ENCODE peak calls at places on chromosomes 1 and 21, in six cellular contexts. T is T follicular helper cell, Y is NCI-H1105 treated with DMSO at 0.1 percent for 48 hours, W is ELR, B is cardiac muscle cell, H is progenitor cell of endocrine pancreas. M is an unnamed sample.

GRCh38 chr1:215114154-215114933 is 31.8 kb downstream of the KCNK2 start:
- DNase-seq in T (no peak), Y (peak; percentile 90), W (peak; percentile 83), B (no peak), H (no peak), M (peak; percentile 70)

GRCh38 chr1:39148942-39149341 is 55.6 kb upstream of the MACF1 start:
- DNase-seq in T (no peak), Y (no peak), W (no peak), B (no peak), H (no peak), M (no peak)

GRCh38 chr1:173295995-173296394 is 88.9 kb upstream of the TNFSF4 start:
- DNase-seq in T (no peak), Y (no peak), W (peak; percentile 46), B (no peak), H (no peak), M (no peak)

GRCh38 chr1:78607334-78607927 is 12.8 kb upstream of the IFI44L start:
- DNase-seq in T (no peak), Y (peak; percentile 35), W (peak; percentile 61), B (peak; percentile 46), H (no peak), M (peak; percentile 51)

GRCh38 chr1:2611034-2611501 is 21.7 kb downstream of the MMEL1 start:
- DNase-seq in T (no peak), Y (no peak), W (peak; percentile 21), B (no peak), H (peak; percentile 50), M (peak; percentile 70)

GRCh38 chr1:85087659-85088407 is 39.5 kb upstream of the MCOLN3 start:
- DNase-seq in T (no peak), Y (no peak), W (peak; percentile 14), B (no peak), H (no peak), M (peak; percentile 9)

GRCh38 chr1:1157914-1158710 is 15.6 kb upstream of the TTLL10 start:
- DNase-seq in T (no peak), Y (no peak), W (peak; percentile 26), B (no peak), H (peak; percentile 64), M (no peak)

GRCh38 chr1:208178091-208178529 is 66.1 kb downstream of the PLXNA2 start:
- DNase-seq in T (no peak), Y (peak; percentile 68), W (no peak), B (no peak), H (no peak), M (no peak)

GRCh38 chr1:196063952-196064351 is 544.3 kb downstream of the KCNT2 start:
- DNase-seq in T (no peak), Y (no peak), W (no peak), B (no peak), H (no peak), M (no peak)

GRCh38 chr1:150516050-150516591 is 569 bp downstream of the FALEC start:
- DNase-seq in T (no peak), Y (peak; percentile 34), W (peak; percentile 42), B (no peak), H (no peak), M (no peak)

GRCh38 chr1:181090653-181091126 is 2.2 kb downstream of the IER5 start:
- DNase-seq in T (peak; percentile 18), Y (no peak), W (peak; percentile 61), B (no peak), H (no peak), M (no peak)

GRCh38 chr1:171741872-171742576 is at the start of gene VAMP4:
- DNase-seq in T (peak; percentile 76), Y (peak; percentile 81), W (peak; percentile 88), B (peak; percentile 94), H (peak; percentile 74), M (peak; percentile 78)

GRCh38 chr21:44449473-44450363 is 5.6 kb upstream of the LRRC3 start:
- DNase-seq in T (no peak), Y (no peak), W (no peak), B (no peak), H (no peak), M (no peak)

GRCh38 chr1:8082945-8083344 is 56.8 kb upstream of the ERRFI1 start:
- DNase-seq in T (no peak), Y (no peak), W (peak; percentile 66), B (peak; percentile 12), H (no peak), M (no peak)

GRCh38 chr1:26784023-26784871 is 3.5 kb upstream of the PIGV start:
- DNase-seq in T (no peak), Y (peak; percentile 61), W (peak; percentile 51), B (peak; percentile 90), H (peak; percentile 25), M (peak; percentile 41)

GRCh38 chr1:244207935-244208244 is 156.8 kb downstream of the ZBTB18 start:
- DNase-seq in T (no peak), Y (no peak), W (no peak), B (no peak), H (no peak), M (no peak)

GRCh38 chr1:186849824-186850223 is 21.1 kb downstream of the PLA2G4A start:
- DNase-seq in T (no peak), Y (no peak), W (peak; percentile 20), B (no peak), H (no peak), M (no peak)

GRCh38 chr1:22741118-22741517 is 30.5 kb downstream of the EPHB2 start:
- DNase-seq in T (no peak), Y (no peak), W (no peak), B (peak; percentile 45), H (no peak), M (no peak)

GRCh38 chr1:2961661-2962060 is 59.6 kb upstream of the ACTRT2 start:
- DNase-seq in T (no peak), Y (no peak), W (no peak), B (no peak), H (no peak), M (no peak)

GRCh38 chr21:46152939-46153258 is 2.5 kb downstream of the FTCD start:
- DNase-seq in T (no peak), Y (no peak), W (no peak), B (no peak), H (no peak), M (no peak)